ENCODE peak calls at places on chromosomes 16 and 17, in ten cellular contexts. One of them, this sample, is unnamed.
A peak's percentile ranks its signal among the peaks of the same experiment; 100 is the strongest.

GRCh38 chr16:1057252-1057932 is 15.2 kb upstream of the SSTR5 start:
- DNase-seq in CD4-positive, alpha-beta memory T cell: peak; percentile 56
- DNase-seq in GM06990: peak; percentile 36
- DNase-seq in DMS53: no peak
- DNase-seq in H7: peak; percentile 97
- DNase-seq in NCI-H2029: no peak
- DNase-seq in activated CD4-positive, alpha-beta T cell treated with anti-CD3 and anti-CD28 coated beads, Interleukin-2, amount 50 U/mL, for 1 hour: peak; percentile 67
- DNase-seq in AG08395: peak; percentile 59
- DNase-seq in NCI-H1436: no peak
- DNase-seq in foreskin fibroblast: peak; percentile 31
- DNase-seq in this sample: peak; percentile 74

GRCh38 chr17:44331249-44331760 is 6.7 kb upstream of the SLC25A39 start:
- DNase-seq in CD4-positive, alpha-beta memory T cell: peak; percentile 79
- DNase-seq in GM06990: peak; percentile 57
- DNase-seq in DMS53: peak; percentile 95
- DNase-seq in H7: peak; percentile 83
- DNase-seq in NCI-H2029: peak; percentile 47
- DNase-seq in activated CD4-positive, alpha-beta T cell treated with anti-CD3 and anti-CD28 coated beads, Interleukin-2, amount 50 U/mL, for 1 hour: peak; percentile 66
- DNase-seq in AG08395: peak; percentile 65
- DNase-seq in NCI-H1436: peak; percentile 88
- DNase-seq in foreskin fibroblast: peak; percentile 81
- DNase-seq in this sample: peak; percentile 71

GRCh38 chr16:53866520-53866919 is 162.6 kb downstream of the FTO start:
- DNase-seq in CD4-positive, alpha-beta memory T cell: no peak
- DNase-seq in GM06990: no peak
- DNase-seq in DMS53: no peak
- DNase-seq in H7: no peak
- DNase-seq in NCI-H2029: no peak
- DNase-seq in activated CD4-positive, alpha-beta T cell treated with anti-CD3 and anti-CD28 coated beads, Interleukin-2, amount 50 U/mL, for 1 hour: no peak
- DNase-seq in AG08395: no peak
- DNase-seq in NCI-H1436: no peak
- DNase-seq in foreskin fibroblast: no peak
- DNase-seq in this sample: no peak

GRCh38 chr16:14628806-14629611 is 1.1 kb downstream of the PARN start:
- DNase-seq in CD4-positive, alpha-beta memory T cell: peak; percentile 23
- DNase-seq in GM06990: no peak
- DNase-seq in DMS53: no peak
- DNase-seq in H7: no peak
- DNase-seq in NCI-H2029: no peak
- DNase-seq in activated CD4-positive, alpha-beta T cell treated with anti-CD3 and anti-CD28 coated beads, Interleukin-2, amount 50 U/mL, for 1 hour: no peak
- DNase-seq in AG08395: no peak
- DNase-seq in NCI-H1436: no peak
- DNase-seq in foreskin fibroblast: no peak
- DNase-seq in this sample: no peak

GRCh38 chr17:64736804-64737492 is 74.8 kb upstream of the SMURF2 start:
- DNase-seq in CD4-positive, alpha-beta memory T cell: peak; percentile 49
- DNase-seq in GM06990: no peak
- DNase-seq in DMS53: peak; percentile 64
- DNase-seq in H7: no peak
- DNase-seq in NCI-H2029: peak; percentile 30
- DNase-seq in activated CD4-positive, alpha-beta T cell treated with anti-CD3 and anti-CD28 coated beads, Interleukin-2, amount 50 U/mL, for 1 hour: peak; percentile 53
- DNase-seq in AG08395: no peak
- DNase-seq in NCI-H1436: peak; percentile 9
- DNase-seq in foreskin fibroblast: peak; percentile 71
- DNase-seq in this sample: peak; percentile 50

GRCh38 chr16:70512456-70512855 is 10.9 kb downstream of the COG4 start:
- DNase-seq in CD4-positive, alpha-beta memory T cell: no peak
- DNase-seq in GM06990: no peak
- DNase-seq in DMS53: no peak
- DNase-seq in H7: no peak
- DNase-seq in NCI-H2029: no peak
- DNase-seq in activated CD4-positive, alpha-beta T cell treated with anti-CD3 and anti-CD28 coated beads, Interleukin-2, amount 50 U/mL, for 1 hour: no peak
- DNase-seq in AG08395: peak; percentile 24
- DNase-seq in NCI-H1436: no peak
- DNase-seq in foreskin fibroblast: peak; percentile 39
- DNase-seq in this sample: no peak

GRCh38 chr17:62648247-62648953 is 20.9 kb downstream of the MRC2 start:
- DNase-seq in CD4-positive, alpha-beta memory T cell: no peak
- DNase-seq in GM06990: no peak
- DNase-seq in DMS53: no peak
- DNase-seq in H7: peak; percentile 28
- DNase-seq in NCI-H2029: no peak
- DNase-seq in activated CD4-positive, alpha-beta T cell treated with anti-CD3 and anti-CD28 coated beads, Interleukin-2, amount 50 U/mL, for 1 hour: no peak
- DNase-seq in AG08395: no peak
- DNase-seq in NCI-H1436: no peak
- DNase-seq in foreskin fibroblast: peak; percentile 43
- DNase-seq in this sample: no peak

GRCh38 chr17:6995500-6996255 is at the start of gene ALOX12:
- DNase-seq in CD4-positive, alpha-beta memory T cell: no peak
- DNase-seq in GM06990: no peak
- DNase-seq in DMS53: no peak
- DNase-seq in H7: peak; percentile 72
- DNase-seq in NCI-H2029: no peak
- DNase-seq in activated CD4-positive, alpha-beta T cell treated with anti-CD3 and anti-CD28 coated beads, Interleukin-2, amount 50 U/mL, for 1 hour: no peak
- DNase-seq in AG08395: no peak
- DNase-seq in NCI-H1436: no peak
- DNase-seq in foreskin fibroblast: peak; percentile 55
- DNase-seq in this sample: no peak

GRCh38 chr16:88880226-88881051 is 14.0 kb upstream of the PABPN1L start:
- DNase-seq in CD4-positive, alpha-beta memory T cell: no peak
- DNase-seq in GM06990: no peak
- DNase-seq in DMS53: no peak
- DNase-seq in H7: peak; percentile 67
- DNase-seq in NCI-H2029: no peak
- DNase-seq in activated CD4-positive, alpha-beta T cell treated with anti-CD3 and anti-CD28 coated beads, Interleukin-2, amount 50 U/mL, for 1 hour: no peak
- DNase-seq in AG08395: no peak
- DNase-seq in NCI-H1436: no peak
- DNase-seq in foreskin fibroblast: no peak
- DNase-seq in this sample: no peak

GRCh38 chr17:75748706-75749105 is 16.3 kb downstream of the GALK1 start:
- DNase-seq in CD4-positive, alpha-beta memory T cell: no peak
- DNase-seq in GM06990: no peak
- DNase-seq in DMS53: no peak
- DNase-seq in H7: no peak
- DNase-seq in NCI-H2029: no peak
- DNase-seq in activated CD4-positive, alpha-beta T cell treated with anti-CD3 and anti-CD28 coated beads, Interleukin-2, amount 50 U/mL, for 1 hour: no peak
- DNase-seq in AG08395: no peak
- DNase-seq in NCI-H1436: no peak
- DNase-seq in foreskin fibroblast: no peak
- DNase-seq in this sample: no peak

GRCh38 chr17:37648555-37648954 is 5.3 kb upstream of the DDX52 start:
- DNase-seq in CD4-positive, alpha-beta memory T cell: no peak
- DNase-seq in GM06990: no peak
- DNase-seq in DMS53: peak; percentile 19
- DNase-seq in H7: no peak
- DNase-seq in NCI-H2029: no peak
- DNase-seq in activated CD4-positive, alpha-beta T cell treated with anti-CD3 and anti-CD28 coated beads, Interleukin-2, amount 50 U/mL, for 1 hour: no peak
- DNase-seq in AG08395: peak; percentile 62
- DNase-seq in NCI-H1436: no peak
- DNase-seq in foreskin fibroblast: peak; percentile 78
- DNase-seq in this sample: no peak

GRCh38 chr17:34511931-34512330 is 67.5 kb upstream of the TMEM132E start:
- DNase-seq in CD4-positive, alpha-beta memory T cell: no peak
- DNase-seq in GM06990: no peak
- DNase-seq in DMS53: no peak
- DNase-seq in H7: no peak
- DNase-seq in NCI-H2029: no peak
- DNase-seq in activated CD4-positive, alpha-beta T cell treated with anti-CD3 and anti-CD28 coated beads, Interleukin-2, amount 50 U/mL, for 1 hour: no peak
- DNase-seq in AG08395: no peak
- DNase-seq in NCI-H1436: no peak
- DNase-seq in foreskin fibroblast: no peak
- DNase-seq in this sample: no peak

GRCh38 chr16:55248058-55248457 is 75.9 kb upstream of the IRX6 start:
- DNase-seq in CD4-positive, alpha-beta memory T cell: no peak
- DNase-seq in GM06990: no peak
- DNase-seq in DMS53: no peak
- DNase-seq in H7: no peak
- DNase-seq in NCI-H2029: no peak
- DNase-seq in activated CD4-positive, alpha-beta T cell treated with anti-CD3 and anti-CD28 coated beads, Interleukin-2, amount 50 U/mL, for 1 hour: no peak
- DNase-seq in AG08395: no peak
- DNase-seq in NCI-H1436: no peak
- DNase-seq in foreskin fibroblast: no peak
- DNase-seq in this sample: no peak

GRCh38 chr17:43834106-43834505 is 1.2 kb upstream of the MPP3 start:
- DNase-seq in CD4-positive, alpha-beta memory T cell: no peak
- DNase-seq in GM06990: no peak
- DNase-seq in DMS53: peak; percentile 48
- DNase-seq in H7: no peak
- DNase-seq in NCI-H2029: no peak
- DNase-seq in activated CD4-positive, alpha-beta T cell treated with anti-CD3 and anti-CD28 coated beads, Interleukin-2, amount 50 U/mL, for 1 hour: no peak
- DNase-seq in AG08395: peak; percentile 63
- DNase-seq in NCI-H1436: no peak
- DNase-seq in foreskin fibroblast: peak; percentile 77
- DNase-seq in this sample: no peak

GRCh38 chr16:66372078-66372897 is 5.8 kb downstream of the CDH5 start:
- DNase-seq in CD4-positive, alpha-beta memory T cell: no peak
- DNase-seq in GM06990: no peak
- DNase-seq in DMS53: no peak
- DNase-seq in H7: no peak
- DNase-seq in NCI-H2029: no peak
- DNase-seq in activated CD4-positive, alpha-beta T cell treated with anti-CD3 and anti-CD28 coated beads, Interleukin-2, amount 50 U/mL, for 1 hour: no peak
- DNase-seq in AG08395: no peak
- DNase-seq in NCI-H1436: no peak
- DNase-seq in foreskin fibroblast: no peak
- DNase-seq in this sample: no peak

GRCh38 chr16:89193021-89193575 is 7.2 kb downstream of the SLC22A31 start:
- DNase-seq in CD4-positive, alpha-beta memory T cell: no peak
- DNase-seq in GM06990: peak; percentile 63
- DNase-seq in DMS53: peak; percentile 45
- DNase-seq in H7: peak; percentile 99
- DNase-seq in NCI-H2029: peak; percentile 14
- DNase-seq in activated CD4-positive, alpha-beta T cell treated with anti-CD3 and anti-CD28 coated beads, Interleukin-2, amount 50 U/mL, for 1 hour: no peak
- DNase-seq in AG08395: peak; percentile 71
- DNase-seq in NCI-H1436: no peak
- DNase-seq in foreskin fibroblast: peak; percentile 91
- DNase-seq in this sample: peak; percentile 24

GRCh38 chr17:40458001-40458791 is 14.9 kb downstream of the IGFBP4 start:
- DNase-seq in CD4-positive, alpha-beta memory T cell: no peak
- DNase-seq in GM06990: no peak
- DNase-seq in DMS53: no peak
- DNase-seq in H7: peak; percentile 61
- DNase-seq in NCI-H2029: no peak
- DNase-seq in activated CD4-positive, alpha-beta T cell treated with anti-CD3 and anti-CD28 coated beads, Interleukin-2, amount 50 U/mL, for 1 hour: no peak
- DNase-seq in AG08395: peak; percentile 90
- DNase-seq in NCI-H1436: no peak
- DNase-seq in foreskin fibroblast: peak; percentile 97
- DNase-seq in this sample: no peak

GRCh38 chr17:73690581-73691135 is 46.4 kb upstream of the SDK2 start:
- DNase-seq in CD4-positive, alpha-beta memory T cell: no peak
- DNase-seq in GM06990: no peak
- DNase-seq in DMS53: no peak
- DNase-seq in H7: peak; percentile 75
- DNase-seq in NCI-H2029: no peak
- DNase-seq in activated CD4-positive, alpha-beta T cell treated with anti-CD3 and anti-CD28 coated beads, Interleukin-2, amount 50 U/mL, for 1 hour: no peak
- DNase-seq in AG08395: no peak
- DNase-seq in NCI-H1436: no peak
- DNase-seq in foreskin fibroblast: no peak
- DNase-seq in this sample: no peak

GRCh38 chr16:71296584-71297133 is 7.5 kb upstream of the CMTR2 start:
- DNase-seq in CD4-positive, alpha-beta memory T cell: no peak
- DNase-seq in GM06990: no peak
- DNase-seq in DMS53: no peak
- DNase-seq in H7: no peak
- DNase-seq in NCI-H2029: no peak
- DNase-seq in activated CD4-positive, alpha-beta T cell treated with anti-CD3 and anti-CD28 coated beads, Interleukin-2, amount 50 U/mL, for 1 hour: no peak
- DNase-seq in AG08395: no peak
- DNase-seq in NCI-H1436: no peak
- DNase-seq in foreskin fibroblast: no peak
- DNase-seq in this sample: no peak

GRCh38 chr17:61149862-61150362 is 249.7 kb upstream of the TBX2 start:
- DNase-seq in CD4-positive, alpha-beta memory T cell: no peak
- DNase-seq in GM06990: no peak
- DNase-seq in DMS53: no peak
- DNase-seq in H7: no peak
- DNase-seq in NCI-H2029: no peak
- DNase-seq in activated CD4-positive, alpha-beta T cell treated with anti-CD3 and anti-CD28 coated beads, Interleukin-2, amount 50 U/mL, for 1 hour: no peak
- DNase-seq in AG08395: no peak
- DNase-seq in NCI-H1436: peak; percentile 67
- DNase-seq in foreskin fibroblast: no peak
- DNase-seq in this sample: no peak

GRCh38 chr17:57597531-57598453 is 147.3 kb downstream of the CCDC182 start:
- DNase-seq in CD4-positive, alpha-beta memory T cell: peak; percentile 16
- DNase-seq in GM06990: no peak
- DNase-seq in DMS53: peak; percentile 75
- DNase-seq in H7: peak; percentile 89
- DNase-seq in NCI-H2029: peak; percentile 36
- DNase-seq in activated CD4-positive, alpha-beta T cell treated with anti-CD3 and anti-CD28 coated beads, Interleukin-2, amount 50 U/mL, for 1 hour: peak; percentile 19
- DNase-seq in AG08395: peak; percentile 80
- DNase-seq in NCI-H1436: peak; percentile 60
- DNase-seq in foreskin fibroblast: peak; percentile 90
- DNase-seq in this sample: peak; percentile 44

GRCh38 chr16:28324235-28324886 is 32.0 kb downstream of the SBK1 start:
- DNase-seq in CD4-positive, alpha-beta memory T cell: no peak
- DNase-seq in GM06990: no peak
- DNase-seq in DMS53: peak; percentile 90
- DNase-seq in H7: no peak
- DNase-seq in NCI-H2029: peak; percentile 63
- DNase-seq in activated CD4-positive, alpha-beta T cell treated with anti-CD3 and anti-CD28 coated beads, Interleukin-2, amount 50 U/mL, for 1 hour: no peak
- DNase-seq in AG08395: no peak
- DNase-seq in NCI-H1436: no peak
- DNase-seq in foreskin fibroblast: no peak
- DNase-seq in this sample: no peak

GRCh38 chr16:75216576-75216975 is 2.2 kb upstream of the CTRB1 start:
- DNase-seq in CD4-positive, alpha-beta memory T cell: no peak
- DNase-seq in GM06990: no peak
- DNase-seq in DMS53: no peak
- DNase-seq in H7: no peak
- DNase-seq in NCI-H2029: no peak
- DNase-seq in activated CD4-positive, alpha-beta T cell treated with anti-CD3 and anti-CD28 coated beads, Interleukin-2, amount 50 U/mL, for 1 hour: no peak
- DNase-seq in AG08395: no peak
- DNase-seq in NCI-H1436: no peak
- DNase-seq in foreskin fibroblast: no peak
- DNase-seq in this sample: no peak